ENCODE peak calls at places on chromosomes 3 and 15, in nine cellular contexts. One of them, this sample, is unnamed.

GRCh38 chr15:91915576-91915975 is 62.1 kb downstream of the SLCO3A1 start:
- DNase-seq in brain microvascular endothelial cell: no peak
- DNase-seq in cardiac muscle cell: no peak
- DNase-seq in ovary: no peak
- DNase-seq in psoas muscle: no peak
- DNase-seq in pancreas: no peak
- DNase-seq in neural progenitor cell: no peak
- DNase-seq in cardiac fibroblast: no peak
- DNase-seq in body of pancreas: no peak
- DNase-seq in this sample: no peak

GRCh38 chr15:48861813-48862431 is 16.0 kb upstream of the EID1 start:
- DNase-seq in brain microvascular endothelial cell: no peak
- DNase-seq in cardiac muscle cell: peak; percentile 70
- DNase-seq in ovary: peak; percentile 11
- DNase-seq in psoas muscle: no peak
- DNase-seq in pancreas: no peak
- DNase-seq in neural progenitor cell: peak; percentile 79
- DNase-seq in cardiac fibroblast: peak; percentile 88
- DNase-seq in body of pancreas: peak; percentile 25
- DNase-seq in this sample: peak; percentile 37

GRCh38 chr3:170869240-170869592 is 779 bp downstream of the RPL22L1 start:
- DNase-seq in brain microvascular endothelial cell: no peak
- DNase-seq in cardiac muscle cell: no peak
- DNase-seq in ovary: no peak
- DNase-seq in psoas muscle: no peak
- DNase-seq in pancreas: no peak
- DNase-seq in neural progenitor cell: no peak
- DNase-seq in cardiac fibroblast: no peak
- DNase-seq in body of pancreas: no peak
- DNase-seq in this sample: no peak

GRCh38 chr15:64634020-64634419 is 141.4 kb downstream of the RBPMS2 start:
- DNase-seq in brain microvascular endothelial cell: peak; percentile 16
- DNase-seq in cardiac muscle cell: no peak
- DNase-seq in ovary: no peak
- DNase-seq in psoas muscle: no peak
- DNase-seq in pancreas: no peak
- DNase-seq in neural progenitor cell: peak; percentile 47
- DNase-seq in cardiac fibroblast: no peak
- DNase-seq in body of pancreas: no peak
- DNase-seq in this sample: no peak

GRCh38 chr15:42591238-42591936 is 16.0 kb downstream of the STARD9 start:
- DNase-seq in brain microvascular endothelial cell: peak; percentile 25
- DNase-seq in cardiac muscle cell: no peak
- DNase-seq in ovary: no peak
- DNase-seq in psoas muscle: no peak
- DNase-seq in pancreas: no peak
- DNase-seq in neural progenitor cell: no peak
- DNase-seq in cardiac fibroblast: peak; percentile 66
- DNase-seq in body of pancreas: no peak
- DNase-seq in this sample: no peak

GRCh38 chr3:33777996-33778395 is 20.4 kb upstream of the PDCD6IP start:
- DNase-seq in brain microvascular endothelial cell: no peak
- DNase-seq in cardiac muscle cell: no peak
- DNase-seq in ovary: no peak
- DNase-seq in psoas muscle: no peak
- DNase-seq in pancreas: no peak
- DNase-seq in neural progenitor cell: no peak
- DNase-seq in cardiac fibroblast: peak; percentile 15
- DNase-seq in body of pancreas: no peak
- DNase-seq in this sample: no peak

GRCh38 chr3:61997112-61997511 is 376.2 kb downstream of the FEZF2 start:
- DNase-seq in brain microvascular endothelial cell: no peak
- DNase-seq in cardiac muscle cell: no peak
- DNase-seq in ovary: no peak
- DNase-seq in psoas muscle: no peak
- DNase-seq in pancreas: no peak
- DNase-seq in neural progenitor cell: no peak
- DNase-seq in cardiac fibroblast: peak; percentile 20
- DNase-seq in body of pancreas: no peak
- DNase-seq in this sample: no peak

GRCh38 chr3:187750041-187750512 is 4.8 kb upstream of the BCL6 start:
- DNase-seq in brain microvascular endothelial cell: no peak
- DNase-seq in cardiac muscle cell: peak; percentile 74
- DNase-seq in ovary: no peak
- DNase-seq in psoas muscle: peak; percentile 73
- DNase-seq in pancreas: peak; percentile 85
- DNase-seq in neural progenitor cell: peak; percentile 66
- DNase-seq in cardiac fibroblast: peak; percentile 29
- DNase-seq in body of pancreas: peak; percentile 91
- DNase-seq in this sample: no peak

GRCh38 chr3:117630885-117631284 is 921.3 kb downstream of the TUSC7 start:
- DNase-seq in brain microvascular endothelial cell: no peak
- DNase-seq in cardiac muscle cell: no peak
- DNase-seq in ovary: no peak
- DNase-seq in psoas muscle: no peak
- DNase-seq in pancreas: no peak
- DNase-seq in neural progenitor cell: no peak
- DNase-seq in cardiac fibroblast: no peak
- DNase-seq in body of pancreas: peak; percentile 13
- DNase-seq in this sample: no peak

GRCh38 chr3:44395714-44396113 is 57.1 kb downstream of the TCAIM start:
- DNase-seq in brain microvascular endothelial cell: no peak
- DNase-seq in cardiac muscle cell: no peak
- DNase-seq in ovary: peak; percentile 64
- DNase-seq in psoas muscle: no peak
- DNase-seq in pancreas: no peak
- DNase-seq in neural progenitor cell: no peak
- DNase-seq in cardiac fibroblast: no peak
- DNase-seq in body of pancreas: no peak
- DNase-seq in this sample: no peak

GRCh38 chr15:75143738-75144334 is 57.8 kb upstream of the C15orf39 start:
- DNase-seq in brain microvascular endothelial cell: no peak
- DNase-seq in cardiac muscle cell: peak; percentile 12
- DNase-seq in ovary: no peak
- DNase-seq in psoas muscle: no peak
- DNase-seq in pancreas: no peak
- DNase-seq in neural progenitor cell: no peak
- DNase-seq in cardiac fibroblast: no peak
- DNase-seq in body of pancreas: no peak
- DNase-seq in this sample: no peak

GRCh38 chr3:106206165-106206564 is 337.4 kb upstream of the CBLB start:
- DNase-seq in brain microvascular endothelial cell: peak; percentile 27
- DNase-seq in cardiac muscle cell: peak; percentile 2
- DNase-seq in ovary: no peak
- DNase-seq in psoas muscle: no peak
- DNase-seq in pancreas: no peak
- DNase-seq in neural progenitor cell: no peak
- DNase-seq in cardiac fibroblast: peak; percentile 18
- DNase-seq in body of pancreas: no peak
- DNase-seq in this sample: peak; percentile 25
- H3K4me3 ChIP-seq in brain microvascular endothelial cell: no peak overlapping the region
- H3K4me3 ChIP-seq in cardiac muscle cell: no peak overlapping the region
- H3K4me3 ChIP-seq in ovary: no peak overlapping the region
- H3K4me3 ChIP-seq in psoas muscle: peak overlapping the region; percentile 38
- H3K4me3 ChIP-seq in pancreas: no peak overlapping the region
- H3K4me3 ChIP-seq in neural progenitor cell: no peak overlapping the region
- H3K4me3 ChIP-seq in cardiac fibroblast: no peak overlapping the region
- H3K4me3 ChIP-seq in body of pancreas: no peak overlapping the region
- H3K4me3 ChIP-seq in this sample: no peak overlapping the region

DNA sequence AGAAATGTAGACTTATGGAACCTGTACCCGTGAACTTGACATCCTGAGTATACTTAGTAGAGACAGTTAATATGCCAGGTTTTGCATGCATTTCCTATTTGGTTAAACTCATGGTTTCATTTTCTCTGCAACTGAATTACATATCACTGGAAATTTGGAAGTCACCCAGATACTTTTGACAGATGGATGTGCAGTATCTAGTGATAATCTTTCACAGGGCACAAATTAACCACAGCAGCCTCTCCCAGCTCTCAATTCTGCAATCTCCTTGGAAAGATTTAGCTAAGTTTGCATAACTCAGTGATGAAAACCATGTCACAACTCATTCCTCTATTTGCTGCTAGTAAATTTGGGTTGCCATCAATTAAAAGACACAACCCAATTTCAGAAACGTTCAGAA is 162.3 kb upstream of the TPM1 start:
- DNase-seq in brain microvascular endothelial cell: no peak
- DNase-seq in cardiac muscle cell: no peak
- DNase-seq in ovary: no peak
- DNase-seq in psoas muscle: no peak
- DNase-seq in pancreas: no peak
- DNase-seq in neural progenitor cell: no peak
- DNase-seq in cardiac fibroblast: peak; percentile 67
- DNase-seq in body of pancreas: no peak
- DNase-seq in this sample: no peak
- H3K4me3 ChIP-seq in brain microvascular endothelial cell: no peak overlapping the region
- H3K4me3 ChIP-seq in cardiac muscle cell: no peak overlapping the region
- H3K4me3 ChIP-seq in ovary: no peak overlapping the region
- H3K4me3 ChIP-seq in psoas muscle: no peak overlapping the region
- H3K4me3 ChIP-seq in pancreas: no peak overlapping the region
- H3K4me3 ChIP-seq in neural progenitor cell: no peak overlapping the region
- H3K4me3 ChIP-seq in cardiac fibroblast: no peak overlapping the region
- H3K4me3 ChIP-seq in body of pancreas: no peak overlapping the region
- H3K4me3 ChIP-seq in this sample: no peak overlapping the region

GRCh38 chr15:80403712-80404056 is 498 bp upstream of the ARNT2 start:
- DNase-seq in brain microvascular endothelial cell: no peak
- DNase-seq in cardiac muscle cell: peak; percentile 64
- DNase-seq in ovary: no peak
- DNase-seq in psoas muscle: peak; percentile 65
- DNase-seq in pancreas: peak; percentile 25
- DNase-seq in neural progenitor cell: peak; percentile 74
- DNase-seq in cardiac fibroblast: no peak
- DNase-seq in body of pancreas: peak; percentile 35
- DNase-seq in this sample: no peak
- H3K4me3 ChIP-seq in brain microvascular endothelial cell: peak overlapping the region; percentile 46
- H3K4me3 ChIP-seq in cardiac muscle cell: peak overlapping the region; percentile 76
- H3K4me3 ChIP-seq in ovary: peak overlapping the region; percentile 43
- H3K4me3 ChIP-seq in psoas muscle: peak overlapping the region; percentile 69
- H3K4me3 ChIP-seq in pancreas: peak overlapping the region; percentile 28
- H3K4me3 ChIP-seq in neural progenitor cell: peak overlapping the region; percentile 93
- H3K4me3 ChIP-seq in cardiac fibroblast: no peak overlapping the region
- H3K4me3 ChIP-seq in body of pancreas: no peak overlapping the region
- H3K4me3 ChIP-seq in this sample: peak overlapping the region; percentile 50

DNA sequence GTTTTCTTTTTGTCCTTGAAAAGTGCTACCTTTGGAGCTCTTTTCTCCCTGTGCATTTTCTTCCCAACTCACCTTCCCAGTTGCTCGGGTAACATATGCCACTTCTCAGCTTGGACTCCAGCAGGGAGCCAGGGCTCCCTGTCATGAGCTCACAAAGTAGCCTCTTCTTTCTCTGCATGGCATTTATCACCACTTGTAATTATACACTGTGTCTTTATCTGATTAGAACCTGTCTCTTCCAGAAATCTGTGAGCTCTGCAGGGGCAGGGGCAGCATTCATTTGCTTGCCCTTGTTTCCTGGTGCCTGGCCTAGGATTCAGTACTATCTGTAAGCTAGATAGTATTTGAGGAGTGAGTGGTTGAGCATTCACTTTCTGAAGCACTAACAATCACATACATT is 100.9 kb downstream of the CLSTN2 start:
- DNase-seq in brain microvascular endothelial cell: no peak
- DNase-seq in cardiac muscle cell: no peak
- DNase-seq in ovary: no peak
- DNase-seq in psoas muscle: no peak
- DNase-seq in pancreas: no peak
- DNase-seq in neural progenitor cell: peak; percentile 30
- DNase-seq in cardiac fibroblast: no peak
- DNase-seq in body of pancreas: no peak
- DNase-seq in this sample: no peak
- H3K4me3 ChIP-seq in brain microvascular endothelial cell: no peak overlapping the region
- H3K4me3 ChIP-seq in cardiac muscle cell: no peak overlapping the region
- H3K4me3 ChIP-seq in ovary: no peak overlapping the region
- H3K4me3 ChIP-seq in psoas muscle: no peak overlapping the region
- H3K4me3 ChIP-seq in pancreas: no peak overlapping the region
- H3K4me3 ChIP-seq in neural progenitor cell: no peak overlapping the region
- H3K4me3 ChIP-seq in cardiac fibroblast: no peak overlapping the region
- H3K4me3 ChIP-seq in body of pancreas: no peak overlapping the region
- H3K4me3 ChIP-seq in this sample: no peak overlapping the region

GRCh38 chr15:69086427-69087205 is 72.1 kb downstream of the NOX5 start:
- DNase-seq in brain microvascular endothelial cell: no peak
- DNase-seq in cardiac muscle cell: no peak
- DNase-seq in ovary: no peak
- DNase-seq in psoas muscle: no peak
- DNase-seq in pancreas: no peak
- DNase-seq in neural progenitor cell: peak; percentile 51
- DNase-seq in cardiac fibroblast: no peak
- DNase-seq in body of pancreas: no peak
- DNase-seq in this sample: no peak

GRCh38 chr15:69087581-69087980 is 72.9 kb upstream of the GLCE start:
- DNase-seq in brain microvascular endothelial cell: no peak
- DNase-seq in cardiac muscle cell: no peak
- DNase-seq in ovary: no peak
- DNase-seq in psoas muscle: no peak
- DNase-seq in pancreas: no peak
- DNase-seq in neural progenitor cell: no peak
- DNase-seq in cardiac fibroblast: no peak
- DNase-seq in body of pancreas: no peak
- DNase-seq in this sample: no peak

GRCh38 chr15:69088300-69088965 is 72.0 kb upstream of the GLCE start:
- DNase-seq in brain microvascular endothelial cell: no peak
- DNase-seq in cardiac muscle cell: no peak
- DNase-seq in ovary: no peak
- DNase-seq in psoas muscle: no peak
- DNase-seq in pancreas: no peak
- DNase-seq in neural progenitor cell: no peak
- DNase-seq in cardiac fibroblast: no peak
- DNase-seq in body of pancreas: no peak
- DNase-seq in this sample: no peak

GRCh38 chr15:69090197-69090948 is 70.1 kb upstream of the GLCE start:
- DNase-seq in brain microvascular endothelial cell: peak; percentile 22
- DNase-seq in cardiac muscle cell: no peak
- DNase-seq in ovary: no peak
- DNase-seq in psoas muscle: no peak
- DNase-seq in pancreas: no peak
- DNase-seq in neural progenitor cell: peak; percentile 34
- DNase-seq in cardiac fibroblast: peak; percentile 79
- DNase-seq in body of pancreas: no peak
- DNase-seq in this sample: peak; percentile 73

DNA sequence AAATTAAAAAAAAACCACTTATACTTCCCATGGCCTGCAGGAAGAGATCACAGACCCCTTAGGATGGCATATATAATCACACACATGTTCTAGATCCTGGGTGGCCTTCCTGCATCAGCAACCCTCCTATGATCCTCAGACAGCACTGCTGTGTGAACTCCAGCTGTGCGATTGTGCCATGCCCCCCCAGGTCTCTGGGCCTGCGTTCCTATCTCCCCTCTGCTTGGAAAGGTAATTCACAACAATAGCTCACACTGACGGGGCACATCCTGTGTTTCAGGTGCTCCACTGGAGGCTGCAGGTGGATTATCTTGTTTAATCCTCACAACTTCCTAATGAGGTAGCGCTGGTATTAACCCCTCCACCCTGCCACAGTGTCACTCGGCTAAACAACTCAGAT is 71.2 kb upstream of the GLCE start:
- DNase-seq in brain microvascular endothelial cell: no peak
- DNase-seq in cardiac muscle cell: no peak
- DNase-seq in ovary: no peak
- DNase-seq in psoas muscle: no peak
- DNase-seq in pancreas: no peak
- DNase-seq in neural progenitor cell: no peak
- DNase-seq in cardiac fibroblast: no peak
- DNase-seq in body of pancreas: no peak
- DNase-seq in this sample: no peak
- H3K4me3 ChIP-seq in brain microvascular endothelial cell: no peak overlapping the region
- H3K4me3 ChIP-seq in cardiac muscle cell: no peak overlapping the region
- H3K4me3 ChIP-seq in ovary: no peak overlapping the region
- H3K4me3 ChIP-seq in psoas muscle: no peak overlapping the region
- H3K4me3 ChIP-seq in pancreas: no peak overlapping the region
- H3K4me3 ChIP-seq in neural progenitor cell: no peak overlapping the region
- H3K4me3 ChIP-seq in cardiac fibroblast: no peak overlapping the region
- H3K4me3 ChIP-seq in body of pancreas: no peak overlapping the region
- H3K4me3 ChIP-seq in this sample: no peak overlapping the region

GRCh38 chr3:15063238-15063637 is 1.9 kb downstream of the MRPS25 start:
- DNase-seq in brain microvascular endothelial cell: no peak
- DNase-seq in cardiac muscle cell: no peak
- DNase-seq in ovary: no peak
- DNase-seq in psoas muscle: no peak
- DNase-seq in pancreas: no peak
- DNase-seq in neural progenitor cell: no peak
- DNase-seq in cardiac fibroblast: no peak
- DNase-seq in body of pancreas: no peak
- DNase-seq in this sample: no peak
- H3K4me3 ChIP-seq in brain microvascular endothelial cell: no peak overlapping the region
- H3K4me3 ChIP-seq in cardiac muscle cell: no peak overlapping the region
- H3K4me3 ChIP-seq in ovary: no peak overlapping the region
- H3K4me3 ChIP-seq in psoas muscle: peak overlapping the region; percentile 93
- H3K4me3 ChIP-seq in pancreas: no peak overlapping the region
- H3K4me3 ChIP-seq in neural progenitor cell: no peak overlapping the region
- H3K4me3 ChIP-seq in cardiac fibroblast: no peak overlapping the region
- H3K4me3 ChIP-seq in body of pancreas: no peak overlapping the region
- H3K4me3 ChIP-seq in this sample: no peak overlapping the region